ENCODE peak calls at places on chromosomes 13 and 19, in six cellular contexts. E is WTC11, U is H1, G is K562, J is HepG2, K is HCT116. F is an unnamed sample.
A peak's percentile ranks its signal among the peaks of the same experiment; 100 is the strongest.

GRCh38 chr13:57491318-57491717 is 140.2 kb upstream of the PCDH17 start:
- DNase-seq in E (no peak), U (no peak), G (no peak), J (no peak), K (no peak), F (no peak)

GRCh38 chr13:35468195-35468594 is 8.3 kb downstream of the MAB21L1 start:
- DNase-seq in E (no peak), U (no peak), G (no peak), J (no peak), K (no peak), F (no peak)

GRCh38 chr13:113742000-113742441 is 17.0 kb upstream of the TMEM255B start:
- DNase-seq in E (peak; percentile 53), U (no peak), G (peak; percentile 45), J (peak; percentile 95), K (peak; percentile 19), F (no peak)

GRCh38 chr13:30192320-30193093 is 114.8 kb downstream of the KATNAL1 start:
- DNase-seq in E (no peak), U (no peak), G (no peak), J (no peak), K (no peak), F (peak; percentile 21)

GRCh38 chr13:94121686-94122085 is 357.8 kb downstream of the DCT start:
- DNase-seq in E (no peak), U (no peak), G (no peak), J (no peak), K (no peak), F (no peak)

GRCh38 chr13:101915333-101915732 is 462.9 kb downstream of the ITGBL1 start:
- DNase-seq in E (no peak), U (no peak), G (no peak), J (no peak), K (no peak), F (no peak)

GRCh38 chr13:49219647-49220034 is 497 bp upstream of the MLNR start:
- DNase-seq in E (no peak), U (no peak), G (no peak), J (peak; percentile 43), K (no peak), F (no peak)

GRCh38 chr19:38666662-38667448 is 19.4 kb downstream of the ACTN4 start:
- DNase-seq in E (no peak), U (no peak), G (no peak), J (no peak), K (no peak), F (no peak)

GRCh38 chr13:73991384-73991783 is 142.8 kb downstream of the KLF12 start:
- DNase-seq in E (no peak), U (no peak), G (no peak), J (no peak), K (no peak), F (no peak)

GRCh38 chr19:54357381-54357780 is 7.3 kb downstream of the LAIR1 start:
- DNase-seq in E (no peak), U (no peak), G (no peak), J (no peak), K (no peak), F (no peak)

GRCh38 chr13:77267362-77267761 is 59.5 kb downstream of the MYCBP2 start:
- DNase-seq in E (no peak), U (no peak), G (no peak), J (no peak), K (no peak), F (no peak)

GRCh38 chr13:91357613-91358383 is 10.3 kb downstream of the MIR17HG start:
- DNase-seq in E (no peak), U (no peak), G (no peak), J (no peak), K (no peak), F (no peak)

GRCh38 chr19:48455171-48455907 is at the start of gene KCNJ14:
- DNase-seq in E (no peak), U (no peak), G (peak; percentile 51), J (no peak), K (no peak), F (no peak)

GRCh38 chr13:63455938-63456337 is 2040.3 kb upstream of the PCDH20 start:
- DNase-seq in E (no peak), U (no peak), G (peak; percentile 5), J (no peak), K (no peak), F (no peak)

GRCh38 chr19:10402441-10403038 is 802 bp downstream of the CDC37 start:
- DNase-seq in E (no peak), U (no peak), G (peak; percentile 36), J (peak; percentile 64), K (no peak), F (no peak)

GRCh38 chr19:50025794-50026549 is at the start of gene ZNF473:
- DNase-seq in E (peak; percentile 91), U (peak; percentile 77), G (peak; percentile 84), J (peak; percentile 92), K (no peak), F (no peak)
- TF ChIP-seq ATF3 in E (peak; percentile 77), U (no peak), G (no peak), J (peak; percentile 68), K (no peak), F (no peak)

DNA sequence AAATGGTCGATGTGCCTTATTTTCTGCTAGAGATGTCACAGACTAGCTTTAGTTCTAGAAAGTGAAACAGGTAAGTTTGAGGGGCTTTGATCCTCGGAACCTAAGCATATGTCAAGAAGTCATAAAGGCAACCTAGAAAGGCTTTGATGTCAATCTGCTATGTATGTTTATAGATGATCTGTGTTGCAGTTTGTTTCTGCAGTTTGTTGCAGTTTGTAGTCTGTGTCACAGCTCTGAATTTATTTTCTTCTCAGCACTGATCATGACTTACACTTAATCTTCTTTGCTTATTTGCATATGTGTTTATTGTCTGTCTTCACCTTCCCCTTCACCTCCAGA is 5.9 kb downstream of the LSM14A start:
- DNase-seq in E (no peak), U (no peak), G (no peak), J (no peak), K (no peak), F (no peak)
- TF ChIP-seq ATF3 in E (no peak), U (no peak), G (no peak), J (no peak), K (no peak), F (no peak)

GRCh38 chr13:45384474-45385174 is 33.5 kb downstream of the SLC25A30 start:
- DNase-seq in E (no peak), U (no peak), G (no peak), J (no peak), K (no peak), F (no peak)

GRCh38 chr13:45385912-45386311 is 32.3 kb downstream of the SLC25A30 start:
- DNase-seq in E (no peak), U (no peak), G (no peak), J (peak; percentile 32), K (no peak), F (no peak)

GRCh38 chr13:45385320-45385719 is 32.9 kb downstream of the SLC25A30 start:
- DNase-seq in E (no peak), U (no peak), G (no peak), J (no peak), K (no peak), F (no peak)

DNA sequence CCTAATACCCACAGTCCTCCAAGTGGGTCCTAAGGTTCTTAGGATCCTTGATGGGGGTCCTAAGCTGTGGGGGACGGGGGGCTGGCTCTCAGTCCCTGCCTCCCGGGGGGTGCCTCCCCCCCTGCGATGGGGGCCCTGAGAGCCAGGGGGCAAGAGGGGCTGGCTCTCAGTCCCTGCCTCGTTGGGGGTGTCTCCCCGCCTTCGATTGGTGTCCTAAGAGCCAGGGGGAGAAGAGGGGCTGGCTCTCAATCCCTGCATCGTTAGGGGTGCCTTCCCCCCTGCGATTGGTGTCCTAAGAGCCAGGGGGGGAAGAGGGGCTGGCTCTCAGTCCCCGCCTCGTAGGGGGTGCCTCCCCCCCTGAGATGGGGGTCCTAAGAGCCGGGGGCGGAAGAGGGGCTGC is 37.0 kb downstream of the SLC25A30 start:
- DNase-seq in E (no peak), U (no peak), G (no peak), J (no peak), K (no peak), F (no peak)
- TF ChIP-seq ATF3 in E (no peak), U (no peak), G (no peak), J (no peak), K (no peak), F (no peak)

DNA sequence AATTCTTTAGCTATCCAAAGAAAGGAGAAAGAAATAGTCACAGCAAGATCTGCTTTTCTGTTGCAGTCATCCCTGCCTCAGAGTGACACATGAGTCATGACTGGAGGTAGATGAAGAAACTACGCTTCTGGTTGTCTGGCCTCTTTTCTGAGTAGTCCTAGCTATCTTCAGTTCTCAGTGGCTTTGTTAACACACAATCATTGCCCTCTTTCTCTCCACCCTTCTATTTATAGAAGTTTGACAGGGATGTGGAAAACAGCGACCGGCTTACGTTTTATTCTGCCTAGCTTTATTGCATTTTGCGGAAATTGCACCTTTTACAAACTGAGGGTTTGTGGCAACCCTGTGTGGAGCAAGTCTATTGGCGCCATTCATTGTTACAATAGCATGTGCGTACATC is 26.7 kb downstream of the SPATA13 start:
- DNase-seq in E (no peak), U (no peak), G (no peak), J (no peak), K (no peak), F (no peak)
- TF ChIP-seq ATF3 in E (no peak), U (no peak), G (no peak), J (no peak), K (no peak), F (no peak)

GRCh38 chr13:25738797-25739196 is 313.0 kb downstream of the SHISA2 start:
- DNase-seq in E (no peak), U (no peak), G (no peak), J (no peak), K (no peak), F (no peak)
- TF ChIP-seq ATF3 in E (no peak), U (no peak), G (no peak), J (no peak), K (no peak), F (no peak)

DNA sequence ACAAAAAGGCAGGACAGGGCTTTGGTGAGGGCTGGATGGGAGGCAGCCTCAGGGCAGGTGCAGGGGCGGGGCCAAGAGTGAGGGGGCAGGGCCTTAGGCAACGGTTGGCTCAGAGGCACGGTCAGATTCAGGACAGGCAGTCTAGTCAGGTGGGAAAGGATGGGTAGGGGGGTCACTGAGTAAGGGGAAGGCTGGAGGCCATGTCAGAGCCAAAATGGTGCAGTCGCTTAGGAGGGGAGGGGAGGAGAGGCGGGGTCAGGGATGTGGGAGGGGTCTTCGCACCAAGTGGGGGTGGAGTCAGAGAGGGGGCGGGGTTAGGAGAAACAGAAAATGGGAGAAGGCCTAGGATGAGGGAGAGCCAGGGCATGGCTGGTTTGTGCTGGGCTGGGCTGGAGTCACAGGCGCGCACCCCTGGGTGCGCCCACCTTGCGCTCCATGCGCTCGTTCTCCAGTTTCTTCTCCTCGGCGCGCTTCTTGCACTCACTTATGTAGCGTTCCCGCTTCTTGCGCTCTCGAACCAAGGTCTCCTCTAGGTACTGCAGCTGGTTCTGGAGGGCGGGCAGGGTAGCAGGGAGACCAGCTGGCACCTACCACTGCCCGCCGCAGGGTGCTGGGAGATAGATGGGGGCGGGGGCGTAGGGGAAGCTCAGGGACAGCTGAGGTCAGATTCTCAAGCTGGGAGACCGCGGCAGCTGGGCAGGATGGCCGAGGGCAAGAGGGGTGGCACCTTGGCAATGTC is 6.8 kb upstream of the RGL3 start:
- DNase-seq in E (peak; percentile 76), U (no peak), G (peak; percentile 69), J (no peak), K (no peak), F (no peak)
- TF ChIP-seq ATF3 in E (no peak), U (no peak), G (no peak), J (no peak), K (no peak), F (no peak)